ENCODE peak calls at places on chromosomes 6 and 20, in five cellular contexts. One of them, this sample, is unnamed.

GRCh38 chr6:158850807-158851115 is 31.6 kb upstream of the EZR start:
- DNase-seq in glutamatergic neuron: no peak
- DNase-seq in fibroblast of pulmonary artery: peak
- DNase-seq in body of pancreas: no peak
- DNase-seq in hepatocyte: no peak
- DNase-seq in this sample: no peak

GRCh38 chr20:33914871-33915270 is 78.8 kb upstream of the RALY start:
- DNase-seq in glutamatergic neuron: no peak
- DNase-seq in fibroblast of pulmonary artery: peak
- DNase-seq in body of pancreas: no peak
- DNase-seq in hepatocyte: no peak
- DNase-seq in this sample: no peak

GRCh38 chr6:2021713-2022125 is 223.7 kb downstream of the GMDS start:
- DNase-seq in glutamatergic neuron: no peak
- DNase-seq in fibroblast of pulmonary artery: peak
- DNase-seq in body of pancreas: peak
- DNase-seq in hepatocyte: peak
- DNase-seq in this sample: peak

GRCh38 chr20:35276408-35276807 is 1.5 kb downstream of the MMP24OS start:
- DNase-seq in glutamatergic neuron: no peak
- DNase-seq in fibroblast of pulmonary artery: no peak
- DNase-seq in body of pancreas: no peak
- DNase-seq in hepatocyte: no peak
- DNase-seq in this sample: no peak

GRCh38 chr20:40690836-40691565 is 2.0 kb upstream of the MAFB start:
- DNase-seq in glutamatergic neuron: no peak
- DNase-seq in fibroblast of pulmonary artery: no peak
- DNase-seq in body of pancreas: no peak
- DNase-seq in hepatocyte: no peak
- DNase-seq in this sample: no peak

GRCh38 chr6:127486934-127487333 is 27.7 kb upstream of the KIAA0408 start:
- DNase-seq in glutamatergic neuron: no peak
- DNase-seq in fibroblast of pulmonary artery: no peak
- DNase-seq in body of pancreas: no peak
- DNase-seq in hepatocyte: no peak
- DNase-seq in this sample: no peak

GRCh38 chr6:138001750-138002349 is 105.4 kb downstream of the PERP start:
- DNase-seq in glutamatergic neuron: peak
- DNase-seq in fibroblast of pulmonary artery: peak
- DNase-seq in body of pancreas: peak
- DNase-seq in hepatocyte: peak
- DNase-seq in this sample: peak

GRCh38 chr6:37232430-37233017 is 25.0 kb upstream of the TBC1D22B start:
- DNase-seq in glutamatergic neuron: no peak
- DNase-seq in fibroblast of pulmonary artery: no peak
- DNase-seq in body of pancreas: no peak
- DNase-seq in hepatocyte: no peak
- DNase-seq in this sample: no peak

GRCh38 chr6:47321582-47321981 is 11.9 kb upstream of the TNFRSF21 start:
- DNase-seq in glutamatergic neuron: no peak
- DNase-seq in fibroblast of pulmonary artery: no peak
- DNase-seq in body of pancreas: no peak
- DNase-seq in hepatocyte: no peak
- DNase-seq in this sample: no peak

GRCh38 chr6:134962421-134962820 is 12.5 kb upstream of the ALDH8A1 start:
- DNase-seq in glutamatergic neuron: no peak
- DNase-seq in fibroblast of pulmonary artery: no peak
- DNase-seq in body of pancreas: no peak
- DNase-seq in hepatocyte: no peak
- DNase-seq in this sample: no peak

GRCh38 chr6:156731436-156731835 is 45.7 kb upstream of the ARID1B start:
- DNase-seq in glutamatergic neuron: peak
- DNase-seq in fibroblast of pulmonary artery: peak
- DNase-seq in body of pancreas: no peak
- DNase-seq in hepatocyte: no peak
- DNase-seq in this sample: no peak

GRCh38 chr6:155271145-155271544 is 7.3 kb downstream of the CLDN20 start:
- DNase-seq in glutamatergic neuron: no peak
- DNase-seq in fibroblast of pulmonary artery: no peak
- DNase-seq in body of pancreas: no peak
- DNase-seq in hepatocyte: no peak
- DNase-seq in this sample: no peak

GRCh38 chr6:138765896-138766487 is 7.6 kb upstream of the CCDC28A start:
- DNase-seq in glutamatergic neuron: no peak
- DNase-seq in fibroblast of pulmonary artery: peak
- DNase-seq in body of pancreas: no peak
- DNase-seq in hepatocyte: peak
- DNase-seq in this sample: no peak

GRCh38 chr6:142683688-142684087 is 261.3 kb downstream of the HIVEP2 start:
- DNase-seq in glutamatergic neuron: no peak
- DNase-seq in fibroblast of pulmonary artery: no peak
- DNase-seq in body of pancreas: no peak
- DNase-seq in hepatocyte: no peak
- DNase-seq in this sample: no peak

GRCh38 chr20:52275243-52275817 is 83.8 kb upstream of the ZFP64 start:
- DNase-seq in glutamatergic neuron: no peak
- DNase-seq in fibroblast of pulmonary artery: no peak
- DNase-seq in body of pancreas: no peak
- DNase-seq in hepatocyte: peak
- DNase-seq in this sample: no peak

GRCh38 chr6:36700812-36701211 is 3.2 kb downstream of the RAB44 start:
- DNase-seq in glutamatergic neuron: no peak
- DNase-seq in fibroblast of pulmonary artery: no peak
- DNase-seq in body of pancreas: no peak
- DNase-seq in hepatocyte: no peak
- DNase-seq in this sample: no peak

GRCh38 chr6:29071831-29072723 is 15.0 kb downstream of the OR2B3 start:
- DNase-seq in glutamatergic neuron: peak
- DNase-seq in fibroblast of pulmonary artery: peak
- DNase-seq in body of pancreas: no peak
- DNase-seq in hepatocyte: peak
- DNase-seq in this sample: peak

GRCh38 chr6:46715106-46715505 is 20.1 kb downstream of the PLA2G7 start:
- DNase-seq in glutamatergic neuron: no peak
- DNase-seq in fibroblast of pulmonary artery: no peak
- DNase-seq in body of pancreas: no peak
- DNase-seq in hepatocyte: no peak
- DNase-seq in this sample: no peak

GRCh38 chr6:81241126-81241525 is 511.4 kb downstream of the TENT5A start:
- DNase-seq in glutamatergic neuron: no peak
- DNase-seq in fibroblast of pulmonary artery: peak
- DNase-seq in body of pancreas: no peak
- DNase-seq in hepatocyte: no peak
- DNase-seq in this sample: no peak

GRCh38 chr6:144331610-144332009 is 46.5 kb downstream of the UTRN start:
- DNase-seq in glutamatergic neuron: no peak
- DNase-seq in fibroblast of pulmonary artery: peak
- DNase-seq in body of pancreas: no peak
- DNase-seq in hepatocyte: no peak
- DNase-seq in this sample: no peak

GRCh38 chr6:110618591-110619267 is 142.3 kb upstream of the SLC22A16 start:
- DNase-seq in glutamatergic neuron: no peak
- DNase-seq in fibroblast of pulmonary artery: peak
- DNase-seq in body of pancreas: no peak
- DNase-seq in hepatocyte: peak
- DNase-seq in this sample: no peak
- TF ChIP-seq CTCF in glutamatergic neuron: no peak
- TF ChIP-seq CTCF in fibroblast of pulmonary artery: peak
- TF ChIP-seq CTCF in body of pancreas: no peak
- TF ChIP-seq CTCF in hepatocyte: peak
- TF ChIP-seq CTCF in this sample: no peak

GRCh38 chr20:62941792-62942191 is 3.8 kb downstream of the GID8 start:
- DNase-seq in glutamatergic neuron: no peak
- DNase-seq in fibroblast of pulmonary artery: no peak
- DNase-seq in body of pancreas: no peak
- DNase-seq in hepatocyte: no peak
- DNase-seq in this sample: no peak
- TF ChIP-seq CTCF in glutamatergic neuron: no peak
- TF ChIP-seq CTCF in fibroblast of pulmonary artery: no peak
- TF ChIP-seq CTCF in body of pancreas: no peak
- TF ChIP-seq CTCF in hepatocyte: no peak
- TF ChIP-seq CTCF in this sample: no peak

GRCh38 chr6:160034346-160034930 is 65.6 kb downstream of the IGF2R start:
- DNase-seq in glutamatergic neuron: no peak
- DNase-seq in fibroblast of pulmonary artery: no peak
- DNase-seq in body of pancreas: no peak
- DNase-seq in hepatocyte: no peak
- DNase-seq in this sample: no peak

GRCh38 chr6:160036331-160036695 is 67.4 kb downstream of the IGF2R start:
- DNase-seq in glutamatergic neuron: no peak
- DNase-seq in fibroblast of pulmonary artery: no peak
- DNase-seq in body of pancreas: no peak
- DNase-seq in hepatocyte: no peak
- DNase-seq in this sample: no peak

GRCh38 chr6:160036790-160037206 is 67.9 kb downstream of the IGF2R start:
- DNase-seq in glutamatergic neuron: no peak
- DNase-seq in fibroblast of pulmonary artery: peak
- DNase-seq in body of pancreas: no peak
- DNase-seq in hepatocyte: no peak
- DNase-seq in this sample: no peak

GRCh38 chr6:160035241-160035640 is 66.4 kb downstream of the IGF2R start:
- DNase-seq in glutamatergic neuron: no peak
- DNase-seq in fibroblast of pulmonary artery: no peak
- DNase-seq in body of pancreas: no peak
- DNase-seq in hepatocyte: no peak
- DNase-seq in this sample: no peak

DNA sequence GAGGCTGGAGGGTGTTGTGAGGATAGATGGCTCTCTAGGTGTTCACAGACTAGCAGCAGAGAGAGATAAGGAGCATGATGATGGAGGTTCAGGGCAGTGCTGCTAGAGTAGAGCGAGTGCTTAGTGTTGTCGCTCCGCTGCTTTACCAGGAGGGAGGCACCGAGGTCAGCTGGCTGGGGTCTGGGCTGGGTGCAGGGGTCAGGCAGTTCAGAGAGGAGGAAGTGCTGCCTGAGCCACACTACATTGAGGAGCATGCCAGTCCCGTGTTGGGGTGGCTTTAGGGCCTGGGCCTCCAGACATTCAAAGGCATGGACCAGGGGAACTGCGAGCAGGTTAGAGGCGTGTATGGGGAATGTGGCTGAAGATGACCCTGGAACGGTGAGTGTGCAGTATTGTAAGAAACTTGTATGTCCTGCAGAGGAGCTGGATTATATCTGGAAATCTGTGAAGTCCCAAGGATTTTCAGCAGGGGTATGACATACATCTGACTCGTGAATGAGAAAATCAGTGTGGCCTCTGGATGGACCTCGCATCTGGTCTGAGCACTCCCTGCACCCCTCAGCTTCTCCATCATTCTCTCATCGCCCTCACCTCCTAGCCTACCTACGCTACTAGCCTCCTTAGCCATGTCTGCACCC is 66.9 kb downstream of the IGF2R start:
- DNase-seq in glutamatergic neuron: no peak
- DNase-seq in fibroblast of pulmonary artery: no peak
- DNase-seq in body of pancreas: no peak
- DNase-seq in hepatocyte: no peak
- DNase-seq in this sample: no peak
- TF ChIP-seq CTCF in glutamatergic neuron: no peak
- TF ChIP-seq CTCF in fibroblast of pulmonary artery: no peak
- TF ChIP-seq CTCF in body of pancreas: no peak
- TF ChIP-seq CTCF in hepatocyte: no peak
- TF ChIP-seq CTCF in this sample: no peak

GRCh38 chr20:32509639-32510066 is 75.5 kb downstream of the NOL4L start:
- DNase-seq in glutamatergic neuron: peak
- DNase-seq in fibroblast of pulmonary artery: no peak
- DNase-seq in body of pancreas: no peak
- DNase-seq in hepatocyte: no peak
- DNase-seq in this sample: no peak
- TF ChIP-seq CTCF in glutamatergic neuron: no peak
- TF ChIP-seq CTCF in fibroblast of pulmonary artery: peak
- TF ChIP-seq CTCF in body of pancreas: no peak
- TF ChIP-seq CTCF in hepatocyte: peak
- TF ChIP-seq CTCF in this sample: no peak

DNA sequence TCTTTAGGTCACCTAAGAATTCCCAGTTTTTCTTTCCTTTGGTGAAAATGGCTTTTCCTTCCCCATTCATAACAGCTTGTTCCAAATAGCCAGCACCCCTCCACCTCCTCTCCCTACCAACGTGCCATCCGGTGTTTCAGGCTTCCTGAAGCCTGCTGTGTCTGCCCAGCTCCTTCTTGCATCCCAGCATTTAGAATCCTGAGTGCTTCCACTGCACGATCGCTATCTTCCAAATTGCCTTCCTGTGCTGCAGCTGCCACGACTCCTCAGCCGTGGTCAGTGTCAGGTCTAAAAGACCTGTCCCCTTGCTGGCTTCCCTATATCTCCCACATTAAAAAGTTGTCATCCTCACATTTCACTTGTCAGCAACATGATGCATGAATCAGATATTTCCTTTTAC is 550.3 kb upstream of the JARID2 start:
- DNase-seq in glutamatergic neuron: no peak
- DNase-seq in fibroblast of pulmonary artery: no peak
- DNase-seq in body of pancreas: no peak
- DNase-seq in hepatocyte: no peak
- DNase-seq in this sample: no peak
- TF ChIP-seq CTCF in glutamatergic neuron: no peak
- TF ChIP-seq CTCF in fibroblast of pulmonary artery: no peak
- TF ChIP-seq CTCF in body of pancreas: no peak
- TF ChIP-seq CTCF in hepatocyte: no peak
- TF ChIP-seq CTCF in this sample: no peak

DNA sequence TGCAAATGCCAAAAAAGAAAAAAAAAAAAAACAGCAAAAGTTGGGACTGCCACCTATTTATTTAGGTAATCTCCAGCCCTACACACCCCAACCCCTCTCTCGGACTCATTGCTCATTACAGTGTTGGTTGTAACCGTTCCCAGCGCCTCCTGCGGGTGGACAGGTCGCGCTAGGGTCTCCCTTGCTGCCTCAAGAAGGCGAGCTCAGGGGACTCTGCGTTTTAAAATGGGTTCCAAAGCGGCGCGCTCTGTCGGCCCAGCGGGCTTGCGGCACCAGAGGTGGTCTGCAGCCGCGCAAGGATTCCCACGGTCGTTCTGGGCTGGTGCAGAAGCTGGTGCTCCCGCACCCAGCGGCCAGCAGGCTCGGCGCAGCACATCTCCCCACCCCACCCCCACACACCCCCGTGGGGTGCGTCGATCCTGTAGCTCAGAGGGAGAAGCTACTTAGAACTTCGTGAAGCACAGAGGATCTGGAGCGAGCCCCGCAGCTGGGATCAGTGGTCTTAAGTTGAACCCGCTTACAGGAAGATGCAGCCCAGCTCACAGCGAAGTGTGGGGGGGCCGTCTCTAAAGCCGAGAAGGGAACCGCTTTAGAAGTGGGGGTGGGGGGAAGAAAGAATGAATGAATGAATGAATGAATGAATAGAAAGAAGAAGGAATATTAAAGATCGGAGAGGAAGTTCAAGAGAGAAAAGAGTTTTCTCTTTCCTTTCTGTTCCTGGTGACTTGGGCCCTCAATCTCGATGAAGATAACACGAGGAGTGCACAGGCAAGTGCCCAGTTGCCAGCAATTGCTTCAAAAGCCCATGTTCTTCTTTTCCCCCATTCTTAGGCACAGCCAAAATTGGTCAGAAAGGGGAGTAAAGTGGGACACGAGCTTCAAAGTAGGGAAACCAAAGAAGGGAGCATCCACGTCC is 766 bp downstream of the TFAP2A start:
- DNase-seq in glutamatergic neuron: peak
- DNase-seq in fibroblast of pulmonary artery: peak
- DNase-seq in body of pancreas: no peak
- DNase-seq in hepatocyte: peak
- DNase-seq in this sample: peak
- TF ChIP-seq CTCF in glutamatergic neuron: no peak
- TF ChIP-seq CTCF in fibroblast of pulmonary artery: peak
- TF ChIP-seq CTCF in body of pancreas: no peak
- TF ChIP-seq CTCF in hepatocyte: peak
- TF ChIP-seq CTCF in this sample: no peak

This sample was measured in nephron progenitor cell.